ENCODE peak calls at places on chromosomes 11 and 22, in ten cellular contexts. X, E, O, B, H, U, Y, C, I and S are unnamed samples.

GRCh38 chr22:48473202-48473601 is 1354.5 kb downstream of the BRD1 start:
- DNase-seq in X (no peak), E (no peak), O (no peak), B (no peak), H (no peak), U (no peak), Y (no peak), C (no peak), I (no peak), S (no peak)

GRCh38 chr11:14267861-14268635 is 90.9 kb downstream of the RRAS2 start:
- DNase-seq in X (no peak), E (no peak), O (no peak), B (no peak), H (no peak), U (no peak), Y (no peak), C (no peak), I (no peak), S (no peak)

GRCh38 chr11:11148104-11148509 is 204.9 kb downstream of the CSNK2A3 start:
- DNase-seq in X (no peak), E (peak), O (peak), B (no peak), H (peak), U (peak), Y (no peak), C (peak), I (peak), S (peak)

GRCh38 chr11:99535406-99535805 is 514.7 kb downstream of the CNTN5 start:
- DNase-seq in X (no peak), E (no peak), O (no peak), B (no peak), H (no peak), U (no peak), Y (no peak), C (no peak), I (no peak), S (no peak)

GRCh38 chr11:34335801-34336200 is 22.0 kb downstream of the ABTB2 start:
- DNase-seq in X (no peak), E (no peak), O (no peak), B (no peak), H (no peak), U (no peak), Y (no peak), C (no peak), I (no peak), S (no peak)

GRCh38 chr11:95057959-95058358 is 8.7 kb downstream of the KDM4F start:
- DNase-seq in X (no peak), E (no peak), O (no peak), B (no peak), H (no peak), U (no peak), Y (no peak), C (no peak), I (no peak), S (no peak)

GRCh38 chr11:76153609-76153949 is 52.7 kb downstream of the WNT11 start:
- DNase-seq in X (no peak), E (peak), O (peak), B (no peak), H (peak), U (peak), Y (no peak), C (no peak), I (peak), S (peak)

GRCh38 chr22:40051322-40051721 is 56.6 kb downstream of the FAM83F start:
- DNase-seq in X (peak), E (no peak), O (no peak), B (no peak), H (no peak), U (no peak), Y (no peak), C (no peak), I (no peak), S (no peak)

GRCh38 chr11:125463590-125464265 is 32.3 kb downstream of the FEZ1 start:
- DNase-seq in X (no peak), E (no peak), O (no peak), B (no peak), H (no peak), U (peak), Y (no peak), C (no peak), I (no peak), S (no peak)

GRCh38 chr11:79374707-79375106 is 66.1 kb downstream of the TENM4 start:
- DNase-seq in X (no peak), E (no peak), O (peak), B (no peak), H (no peak), U (no peak), Y (no peak), C (no peak), I (no peak), S (no peak)

GRCh38 chr11:119699227-119699626 is 29.8 kb downstream of the NECTIN1 start:
- DNase-seq in X (no peak), E (no peak), O (no peak), B (no peak), H (no peak), U (peak), Y (no peak), C (peak), I (peak), S (no peak)

GRCh38 chr11:1008001-1008400 is 28.5 kb downstream of the MUC6 start:
- DNase-seq in X (no peak), E (no peak), O (no peak), B (no peak), H (no peak), U (no peak), Y (no peak), C (no peak), I (no peak), S (no peak)

GRCh38 chr11:70608568-70609314 is 210.4 kb downstream of the CTTN start:
- DNase-seq in X (no peak), E (no peak), O (no peak), B (no peak), H (no peak), U (peak), Y (no peak), C (no peak), I (peak), S (peak)

GRCh38 chr11:96082002-96082899 is 158.3 kb upstream of the MTMR2 start:
- DNase-seq in X (no peak), E (no peak), O (no peak), B (no peak), H (no peak), U (peak), Y (no peak), C (no peak), I (no peak), S (peak)

GRCh38 chr22:50676661-50677492 is 4.3 kb downstream of the SHANK3 start:
- DNase-seq in X (no peak), E (no peak), O (no peak), B (no peak), H (no peak), U (no peak), Y (no peak), C (no peak), I (no peak), S (no peak)

GRCh38 chr22:25452116-25452700 is 112.3 kb upstream of the GRK3 start:
- DNase-seq in X (no peak), E (no peak), O (no peak), B (no peak), H (no peak), U (peak), Y (no peak), C (no peak), I (no peak), S (peak)

GRCh38 chr22:26229910-26230309 is 60.6 kb downstream of the SEZ6L start:
- DNase-seq in X (no peak), E (no peak), O (no peak), B (no peak), H (no peak), U (no peak), Y (no peak), C (no peak), I (no peak), S (no peak)

GRCh38 chr11:15655552-15655951 is 540.8 kb downstream of the INSC start:
- DNase-seq in X (no peak), E (no peak), O (no peak), B (no peak), H (peak), U (no peak), Y (no peak), C (no peak), I (no peak), S (no peak)

GRCh38 chr11:1959786-1960185 is 12.7 kb downstream of the MRPL23 start:
- DNase-seq in X (no peak), E (no peak), O (no peak), B (no peak), H (no peak), U (no peak), Y (no peak), C (peak), I (no peak), S (no peak)

GRCh38 chr11:115488945-115489344 is 15.3 kb downstream of the CADM1 start:
- DNase-seq in X (no peak), E (no peak), O (no peak), B (no peak), H (peak), U (no peak), Y (no peak), C (no peak), I (peak), S (peak)

GRCh38 chr11:62922653-62923371 is 1.6 kb upstream of the CHRM1 start:
- DNase-seq in X (no peak), E (no peak), O (no peak), B (peak), H (no peak), U (peak), Y (peak), C (no peak), I (no peak), S (no peak)

GRCh38 chr11:118530683-118531596 is at the start of gene TMEM25:
- DNase-seq in X (peak), E (no peak), O (peak), B (peak), H (no peak), U (peak), Y (peak), C (peak), I (peak), S (peak)

GRCh38 chr11:47514825-47515647 is 37.9 kb downstream of the CELF1 start:
- DNase-seq in X (no peak), E (peak), O (peak), B (no peak), H (peak), U (peak), Y (no peak), C (no peak), I (peak), S (peak)

GRCh38 chr22:25702571-25703167 is 39.3 kb upstream of the MYO18B start:
- DNase-seq in X (no peak), E (no peak), O (no peak), B (peak), H (no peak), U (no peak), Y (no peak), C (no peak), I (peak), S (no peak)

GRCh38 chr22:49807780-49808708 is 19.6 kb downstream of the BRD1 start:
- DNase-seq in X (no peak), E (no peak), O (no peak), B (no peak), H (no peak), U (peak), Y (no peak), C (no peak), I (no peak), S (no peak)

GRCh38 chr11:126336065-126336464 is 19.4 kb upstream of the ST3GAL4 start:
- DNase-seq in X (no peak), E (no peak), O (no peak), B (no peak), H (no peak), U (no peak), Y (no peak), C (no peak), I (no peak), S (no peak)

GRCh38 chr22:23837911-23838685 is 708 bp downstream of the DERL3 start:
- DNase-seq in X (no peak), E (no peak), O (no peak), B (no peak), H (no peak), U (no peak), Y (no peak), C (no peak), I (no peak), S (no peak)

GRCh38 chr11:34833602-34834001 is 82.6 kb downstream of the APIP start:
- DNase-seq in X (no peak), E (no peak), O (no peak), B (no peak), H (no peak), U (no peak), Y (no peak), C (no peak), I (peak), S (no peak)

GRCh38 chr11:108654994-108655631 is 9.8 kb upstream of the DDX10 start:
- DNase-seq in X (peak), E (peak), O (no peak), B (no peak), H (peak), U (peak), Y (peak), C (peak), I (peak), S (peak)

GRCh38 chr22:38716827-38717226 is 11.1 kb downstream of the GTPBP1 start:
- DNase-seq in X (no peak), E (no peak), O (no peak), B (no peak), H (no peak), U (no peak), Y (no peak), C (no peak), I (no peak), S (no peak)

GRCh38 chr11:20599424-20600346 is at the start of gene SLC6A5:
- DNase-seq in X (no peak), E (no peak), O (no peak), B (peak), H (no peak), U (peak), Y (peak), C (peak), I (peak), S (peak)

GRCh38 chr11:64447717-64448598 is 89.0 kb downstream of the RPS6KA4 start:
- DNase-seq in X (no peak), E (peak), O (peak), B (peak), H (no peak), U (peak), Y (no peak), C (peak), I (no peak), S (peak)

GRCh38 chr11:28108909-28109308 is 721 bp downstream of the METTL15 start:
- DNase-seq in X (no peak), E (no peak), O (no peak), B (no peak), H (no peak), U (no peak), Y (no peak), C (no peak), I (peak), S (no peak)

GRCh38 chr22:44996120-44996519 is 13.7 kb downstream of the PHF21B start:
- DNase-seq in X (no peak), E (no peak), O (no peak), B (no peak), H (no peak), U (no peak), Y (no peak), C (no peak), I (no peak), S (no peak)

GRCh38 chr11:104700609-104701008 is 197.7 kb downstream of the CASP12 start:
- DNase-seq in X (no peak), E (no peak), O (no peak), B (no peak), H (peak), U (peak), Y (no peak), C (no peak), I (peak), S (peak)

GRCh38 chr11:2748814-2749554 is 49.2 kb upstream of the KCNQ1OT1 start:
- DNase-seq in X (no peak), E (no peak), O (no peak), B (no peak), H (no peak), U (no peak), Y (no peak), C (no peak), I (no peak), S (no peak)

GRCh38 chr11:130389315-130389935 is 39.0 kb downstream of the ADAMTS8 start:
- DNase-seq in X (no peak), E (no peak), O (no peak), B (no peak), H (no peak), U (no peak), Y (no peak), C (no peak), I (no peak), S (peak)

GRCh38 chr11:69642549-69642912 is 1.6 kb downstream of the CCND1 start:
- DNase-seq in X (no peak), E (no peak), O (no peak), B (peak), H (no peak), U (no peak), Y (peak), C (peak), I (no peak), S (no peak)

GRCh38 chr11:68471360-68472340 is 11.1 kb downstream of the PPP6R3 start:
- DNase-seq in X (no peak), E (no peak), O (no peak), B (peak), H (peak), U (peak), Y (no peak), C (no peak), I (peak), S (peak)